ENCODE peak calls at places on chromosome 5, in four cellular contexts. One of them, this sample, is unnamed.

GRCh38 chr5:154498597-154499393 is 20.8 kb upstream of the HAND1 start:
- DNase-seq in transverse colon: no peak
- DNase-seq in GM04504: no peak
- DNase-seq in fibroblast of villous mesenchyme: no peak
- DNase-seq in this sample: no peak

GRCh38 chr5:104859437-104859836 is 1296.8 kb upstream of the NUDT12 start:
- DNase-seq in fibroblast of villous mesenchyme: peak
- DNase-seq in GM04504: no peak
- DNase-seq in transverse colon: no peak
- DNase-seq in this sample: no peak

GRCh38 chr5:17928571-17928970 is 294.3 kb downstream of the TAF11L14 start:
- DNase-seq in transverse colon: no peak
- DNase-seq in GM04504: no peak
- DNase-seq in fibroblast of villous mesenchyme: no peak
- DNase-seq in this sample: no peak

GRCh38 chr5:72356361-72356760 is 36.2 kb downstream of the PTCD2 start:
- DNase-seq in fibroblast of villous mesenchyme: no peak
- DNase-seq in transverse colon: no peak
- DNase-seq in GM04504: no peak
- DNase-seq in this sample: no peak

GRCh38 chr5:160390787-160391696 is 8.8 kb downstream of the FAM200C start:
- DNase-seq in GM04504: no peak
- DNase-seq in fibroblast of villous mesenchyme: peak
- DNase-seq in transverse colon: no peak
- DNase-seq in this sample: peak

GRCh38 chr5:92863666-92864065 is 717.4 kb downstream of the NR2F1-AS1 start:
- DNase-seq in transverse colon: no peak
- DNase-seq in fibroblast of villous mesenchyme: no peak
- DNase-seq in GM04504: no peak
- DNase-seq in this sample: no peak

GRCh38 chr5:67934976-67935375 is 280.6 kb upstream of the PIK3R1 start:
- DNase-seq in GM04504: no peak
- DNase-seq in transverse colon: no peak
- DNase-seq in fibroblast of villous mesenchyme: no peak
- DNase-seq in this sample: no peak

GRCh38 chr5:124651663-124652513 is 94.6 kb downstream of the ZNF608 start:
- DNase-seq in GM04504: peak
- DNase-seq in transverse colon: peak
- DNase-seq in fibroblast of villous mesenchyme: peak
- DNase-seq in this sample: peak

GRCh38 chr5:3584724-3585531 is 10.7 kb upstream of the IRX1 start:
- DNase-seq in fibroblast of villous mesenchyme: no peak
- DNase-seq in transverse colon: no peak
- DNase-seq in GM04504: no peak
- DNase-seq in this sample: no peak

GRCh38 chr5:66498791-66499207 is 97.4 kb upstream of the MAST4 start:
- DNase-seq in transverse colon: no peak
- DNase-seq in fibroblast of villous mesenchyme: no peak
- DNase-seq in GM04504: no peak
- DNase-seq in this sample: peak

GRCh38 chr5:150759334-150759583 is 442 bp upstream of the DCTN4 start:
- DNase-seq in GM04504: no peak
- DNase-seq in transverse colon: no peak
- DNase-seq in fibroblast of villous mesenchyme: no peak
- DNase-seq in this sample: no peak

GRCh38 chr5:148179234-148179824 is 11.0 kb downstream of the SPINK14 start:
- DNase-seq in GM04504: peak
- DNase-seq in fibroblast of villous mesenchyme: peak
- DNase-seq in transverse colon: no peak
- DNase-seq in this sample: peak

GRCh38 chr5:82364497-82364896 is 86.3 kb upstream of the RPS23 start:
- DNase-seq in fibroblast of villous mesenchyme: peak
- DNase-seq in transverse colon: no peak
- DNase-seq in GM04504: peak
- DNase-seq in this sample: peak

GRCh38 chr5:65100846-65101678 is 332.3 kb downstream of the CWC27 start:
- DNase-seq in fibroblast of villous mesenchyme: peak
- DNase-seq in GM04504: peak
- DNase-seq in transverse colon: peak
- DNase-seq in this sample: peak

GRCh38 chr5:177476531-177477233 is 3.2 kb upstream of the DBN1 start:
- DNase-seq in GM04504: no peak
- DNase-seq in fibroblast of villous mesenchyme: peak
- DNase-seq in transverse colon: peak
- DNase-seq in this sample: peak

GRCh38 chr5:126099077-126099476 is 324.1 kb upstream of the GRAMD2B start:
- DNase-seq in GM04504: no peak
- DNase-seq in transverse colon: no peak
- DNase-seq in fibroblast of villous mesenchyme: no peak
- DNase-seq in this sample: no peak

GRCh38 chr5:179777909-179778308 is 15.9 kb upstream of the LTC4S start:
- DNase-seq in transverse colon: no peak
- DNase-seq in fibroblast of villous mesenchyme: no peak
- DNase-seq in GM04504: no peak
- DNase-seq in this sample: no peak

GRCh38 chr5:139665626-139666025 is 17.5 kb downstream of the CXXC5 start:
- DNase-seq in GM04504: no peak
- DNase-seq in transverse colon: no peak
- DNase-seq in fibroblast of villous mesenchyme: no peak
- DNase-seq in this sample: no peak

GRCh38 chr5:26649000-26649399 is 389.4 kb downstream of the CDH9 start:
- DNase-seq in transverse colon: no peak
- DNase-seq in fibroblast of villous mesenchyme: no peak
- DNase-seq in GM04504: no peak
- DNase-seq in this sample: no peak

GRCh38 chr5:86709157-86709881 is 91.6 kb downstream of the COX7C start:
- DNase-seq in GM04504: no peak
- DNase-seq in fibroblast of villous mesenchyme: no peak
- DNase-seq in transverse colon: no peak
- DNase-seq in this sample: no peak

GRCh38 chr5:58294598-58295298 is 165.1 kb downstream of the PLK2 start:
- DNase-seq in GM04504: no peak
- DNase-seq in transverse colon: no peak
- DNase-seq in fibroblast of villous mesenchyme: no peak
- DNase-seq in this sample: no peak

GRCh38 chr5:175652741-175653663 is 4.9 kb upstream of the HRH2 start:
- DNase-seq in transverse colon: peak
- DNase-seq in GM04504: no peak
- DNase-seq in fibroblast of villous mesenchyme: no peak
- DNase-seq in this sample: no peak

GRCh38 chr5:179310439-179311090 is 34.7 kb downstream of the ADAMTS2 start:
- DNase-seq in GM04504: no peak
- DNase-seq in transverse colon: no peak
- DNase-seq in fibroblast of villous mesenchyme: no peak
- DNase-seq in this sample: no peak

GRCh38 chr5:10572451-10572850 is 8.6 kb downstream of the ANKRD33B start:
- DNase-seq in GM04504: no peak
- DNase-seq in fibroblast of villous mesenchyme: no peak
- DNase-seq in transverse colon: no peak
- DNase-seq in this sample: no peak

GRCh38 chr5:178535299-178536175 is 54.7 kb downstream of the COL23A1 start:
- DNase-seq in transverse colon: no peak
- DNase-seq in GM04504: no peak
- DNase-seq in fibroblast of villous mesenchyme: no peak
- DNase-seq in this sample: no peak

GRCh38 chr5:172736524-172737135 is 34.4 kb downstream of the DUSP1 start:
- DNase-seq in transverse colon: no peak
- DNase-seq in GM04504: no peak
- DNase-seq in fibroblast of villous mesenchyme: no peak
- DNase-seq in this sample: no peak

GRCh38 chr5:31719988-31720387 is 81.1 kb downstream of the PDZD2 start:
- DNase-seq in transverse colon: no peak
- DNase-seq in fibroblast of villous mesenchyme: no peak
- DNase-seq in GM04504: no peak
- DNase-seq in this sample: no peak

GRCh38 chr5:155759984-155760383 is 567.0 kb upstream of the SGCD start:
- DNase-seq in transverse colon: no peak
- DNase-seq in GM04504: no peak
- DNase-seq in fibroblast of villous mesenchyme: no peak
- DNase-seq in this sample: no peak

GRCh38 chr5:150410524-150411244 is 2.0 kb downstream of the CD74 start:
- DNase-seq in GM04504: peak
- DNase-seq in fibroblast of villous mesenchyme: peak
- DNase-seq in transverse colon: peak
- DNase-seq in this sample: peak

GRCh38 chr5:6525910-6526309 is 77.3 kb downstream of the UBE2QL1 start:
- DNase-seq in transverse colon: no peak
- DNase-seq in GM04504: peak
- DNase-seq in fibroblast of villous mesenchyme: peak
- DNase-seq in this sample: no peak

GRCh38 chr5:138438724-138439536 is at the start of gene REEP2:
- DNase-seq in fibroblast of villous mesenchyme: peak
- DNase-seq in transverse colon: peak
- DNase-seq in GM04504: no peak
- DNase-seq in this sample: peak